ENCODE peak calls at places on chromosomes 3 and 15, in seven cellular contexts. O is uterus; M is GM23338; H is right cardiac atrium; D is sigmoid colon; U is CD8-positive, alpha-beta memory T cell; N is fibroblast of lung. Q is an unnamed sample.

GRCh38 chr15:65275728-65276126 is 11.0 kb downstream of the PARP16 start:
- DNase-seq in O (no peak), M (no peak), H (no peak), D (no peak), U (no peak), N (peak), Q (no peak)

GRCh38 chr15:78056714-78057269 is 20.7 kb downstream of the TBC1D2B start:
- DNase-seq in O (no peak), M (no peak), H (no peak), D (no peak), U (no peak), N (peak), Q (no peak)

GRCh38 chr15:67305506-67305905 is 50.9 kb downstream of the IQCH start:
- DNase-seq in O (no peak), M (no peak), H (no peak), D (no peak), U (no peak), N (no peak), Q (no peak)

GRCh38 chr15:49196856-49197255 is 26.8 kb downstream of the GALK2 start:
- DNase-seq in O (no peak), M (no peak), H (no peak), D (no peak), U (no peak), N (no peak), Q (no peak)

GRCh38 chr15:44195151-44195740 is at the start of gene FRMD5:
- DNase-seq in O (peak), M (peak), H (peak), D (peak), U (peak), N (peak), Q (peak)

GRCh38 chr3:182606905-182607504 is 186.3 kb upstream of the ATP11B start:
- DNase-seq in O (no peak), M (no peak), H (no peak), D (no peak), U (no peak), N (no peak), Q (no peak)

GRCh38 chr3:142276780-142277179 is 51.4 kb upstream of the GK5 start:
- DNase-seq in O (no peak), M (no peak), H (peak), D (no peak), U (no peak), N (peak), Q (no peak)

GRCh38 chr3:9135930-9136525 is 113.4 kb downstream of the SRGAP3 start:
- DNase-seq in O (no peak), M (peak), H (peak), D (no peak), U (no peak), N (no peak), Q (peak)

GRCh38 chr15:44033894-44034293 is 161.2 kb downstream of the FRMD5 start:
- DNase-seq in O (no peak), M (no peak), H (no peak), D (no peak), U (no peak), N (peak), Q (no peak)

GRCh38 chr3:16338999-16339398 is 74.0 kb downstream of the OXNAD1 start:
- DNase-seq in O (no peak), M (no peak), H (no peak), D (no peak), U (no peak), N (peak), Q (no peak)

GRCh38 chr3:130967281-130967680 is 59.3 kb downstream of the ASTE1 start:
- DNase-seq in O (no peak), M (no peak), H (no peak), D (no peak), U (no peak), N (no peak), Q (no peak)

GRCh38 chr3:120450914-120451669 is at the start of gene FSTL1:
- DNase-seq in O (peak), M (peak), H (peak), D (peak), U (no peak), N (peak), Q (peak)

GRCh38 chr3:99637381-99638111 is 848 bp upstream of the COL8A1 start:
- DNase-seq in O (peak), M (peak), H (peak), D (no peak), U (no peak), N (peak), Q (no peak)

GRCh38 chr3:62144482-62144881 is 228.9 kb downstream of the FEZF2 start:
- DNase-seq in O (no peak), M (no peak), H (no peak), D (no peak), U (no peak), N (no peak), Q (no peak)

GRCh38 chr3:16887130-16887529 is 2.4 kb downstream of the PLCL2 start:
- DNase-seq in O (no peak), M (no peak), H (no peak), D (no peak), U (no peak), N (no peak), Q (no peak)

GRCh38 chr3:88150371-88150770 is 612 bp downstream of the C3orf38 start:
- DNase-seq in O (no peak), M (no peak), H (no peak), D (no peak), U (peak), N (peak), Q (no peak)

GRCh38 chr3:97821413-97821809 is 400 bp upstream of the CRYBG3 start:
- DNase-seq in O (no peak), M (peak), H (peak), D (peak), U (no peak), N (peak), Q (peak)

GRCh38 chr3:25507811-25508210 is 79.7 kb downstream of the RARB start:
- DNase-seq in O (no peak), M (no peak), H (no peak), D (no peak), U (no peak), N (no peak), Q (no peak)

GRCh38 chr3:188351648-188352047 is 197.7 kb downstream of the LPP start:
- DNase-seq in O (no peak), M (no peak), H (no peak), D (no peak), U (no peak), N (no peak), Q (no peak)

GRCh38 chr15:67882487-67883227 is 42.8 kb upstream of the RNU6-1 start:
- DNase-seq in O (no peak), M (no peak), H (no peak), D (no peak), U (peak), N (no peak), Q (no peak)

GRCh38 chr15:48352474-48353072 is 21.3 kb downstream of the DUT start:
- DNase-seq in O (peak), M (peak), H (peak), D (peak), U (peak), N (peak), Q (peak)

GRCh38 chr3:13266651-13267347 is 153.3 kb downstream of the NUP210 start:
- DNase-seq in O (no peak), M (no peak), H (no peak), D (no peak), U (no peak), N (no peak), Q (peak)

GRCh38 chr3:14166877-14167605 is 11.4 kb downstream of the XPC start:
- DNase-seq in O (no peak), M (no peak), H (no peak), D (no peak), U (no peak), N (no peak), Q (no peak)

GRCh38 chr3:21620511-21621395 is 130.3 kb downstream of the ZNF385D start:
- DNase-seq in O (no peak), M (no peak), H (no peak), D (no peak), U (no peak), N (peak), Q (no peak)

GRCh38 chr3:134326760-134327593 is 47.3 kb downstream of the AMOTL2 start:
- DNase-seq in O (peak), M (peak), H (peak), D (peak), U (no peak), N (peak), Q (peak)

GRCh38 chr3:87350367-87351199 is 74.2 kb upstream of the POU1F1 start:
- DNase-seq in O (no peak), M (peak), H (no peak), D (no peak), U (peak), N (peak), Q (no peak)

GRCh38 chr15:94804613-94805012 is 573.3 kb downstream of the MCTP2 start:
- DNase-seq in O (no peak), M (no peak), H (no peak), D (no peak), U (no peak), N (no peak), Q (no peak)

DNA sequence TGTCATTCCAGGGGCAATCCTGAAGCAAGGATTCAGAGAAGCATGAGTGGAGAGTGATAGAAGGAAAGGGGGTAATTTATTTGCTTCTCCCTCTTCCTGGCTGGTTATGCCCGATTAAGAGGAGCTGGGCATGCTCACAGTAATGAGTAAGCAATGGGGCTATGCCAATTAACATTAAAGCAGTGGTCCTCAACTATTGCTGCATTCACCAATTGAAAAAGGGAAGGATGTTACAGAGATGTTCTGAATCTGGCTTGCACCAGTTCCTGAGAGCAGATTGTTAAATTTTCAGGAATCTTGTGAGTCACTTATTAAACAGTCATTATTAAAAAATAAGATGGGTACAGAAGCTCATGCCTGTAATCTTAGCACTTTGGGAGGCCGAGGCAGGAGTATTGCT is 85.9 kb upstream of the ZBTB20 start:
- DNase-seq in O (no peak), M (no peak), H (no peak), D (no peak), U (no peak), N (peak), Q (no peak)
- H3K27ac ChIP-seq in O (no peak), M (no peak), H (no peak), D (no peak), U (no peak), N (no peak), Q (no peak)

DNA sequence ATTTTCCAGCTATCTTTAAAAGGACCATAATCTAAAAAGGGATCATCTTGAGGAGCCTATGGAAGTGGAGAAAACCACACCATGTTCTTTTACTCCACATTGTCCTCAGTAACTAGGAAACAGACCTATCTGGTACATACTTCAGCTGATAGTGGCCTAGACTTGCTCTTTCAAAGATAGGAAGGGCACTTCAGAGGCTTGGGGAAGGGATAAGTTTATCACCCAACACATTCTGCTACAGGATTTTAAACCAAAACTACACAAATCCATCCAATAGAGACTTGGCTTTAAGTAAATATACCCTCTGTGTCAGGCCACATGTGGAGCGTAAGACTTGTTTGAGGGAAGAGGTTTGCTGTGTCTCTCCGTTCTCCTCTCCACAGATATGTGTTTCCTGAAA is 35.4 kb downstream of the CP start:
- DNase-seq in O (no peak), M (no peak), H (no peak), D (no peak), U (no peak), N (no peak), Q (no peak)
- H3K27ac ChIP-seq in O (no peak), M (no peak), H (no peak), D (no peak), U (no peak), N (no peak), Q (no peak)

GRCh38 chr3:149816326-149816725 is 3.3 kb downstream of the RNF13 start:
- DNase-seq in O (no peak), M (no peak), H (no peak), D (no peak), U (no peak), N (no peak), Q (no peak)
- H3K27ac ChIP-seq in O (no peak), M (no peak), H (no peak), D (peak), U (no peak), N (no peak), Q (no peak)

DNA sequence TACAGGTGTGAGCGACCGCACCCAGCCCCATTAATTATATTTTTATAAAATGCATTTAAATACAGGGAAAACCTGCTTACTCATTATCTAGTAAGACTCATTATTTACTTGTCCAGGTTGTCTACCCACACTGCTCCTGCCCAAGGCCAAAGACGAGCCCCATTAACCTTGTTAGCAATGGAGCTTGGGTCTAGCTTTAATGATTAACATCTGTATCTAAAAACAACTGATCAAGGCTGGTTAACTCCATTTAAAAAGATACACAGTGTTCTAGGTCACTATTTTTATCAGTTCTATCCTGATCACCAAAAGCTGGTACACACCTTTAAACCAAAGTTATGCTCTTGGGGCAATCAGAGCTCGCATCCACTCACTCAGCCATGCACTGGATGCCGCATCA is 10.4 kb upstream of the NCKIPSD start:
- DNase-seq in O (no peak), M (no peak), H (no peak), D (no peak), U (no peak), N (no peak), Q (no peak)
- H3K27ac ChIP-seq in O (peak), M (peak), H (no peak), D (peak), U (no peak), N (no peak), Q (no peak)

DNA sequence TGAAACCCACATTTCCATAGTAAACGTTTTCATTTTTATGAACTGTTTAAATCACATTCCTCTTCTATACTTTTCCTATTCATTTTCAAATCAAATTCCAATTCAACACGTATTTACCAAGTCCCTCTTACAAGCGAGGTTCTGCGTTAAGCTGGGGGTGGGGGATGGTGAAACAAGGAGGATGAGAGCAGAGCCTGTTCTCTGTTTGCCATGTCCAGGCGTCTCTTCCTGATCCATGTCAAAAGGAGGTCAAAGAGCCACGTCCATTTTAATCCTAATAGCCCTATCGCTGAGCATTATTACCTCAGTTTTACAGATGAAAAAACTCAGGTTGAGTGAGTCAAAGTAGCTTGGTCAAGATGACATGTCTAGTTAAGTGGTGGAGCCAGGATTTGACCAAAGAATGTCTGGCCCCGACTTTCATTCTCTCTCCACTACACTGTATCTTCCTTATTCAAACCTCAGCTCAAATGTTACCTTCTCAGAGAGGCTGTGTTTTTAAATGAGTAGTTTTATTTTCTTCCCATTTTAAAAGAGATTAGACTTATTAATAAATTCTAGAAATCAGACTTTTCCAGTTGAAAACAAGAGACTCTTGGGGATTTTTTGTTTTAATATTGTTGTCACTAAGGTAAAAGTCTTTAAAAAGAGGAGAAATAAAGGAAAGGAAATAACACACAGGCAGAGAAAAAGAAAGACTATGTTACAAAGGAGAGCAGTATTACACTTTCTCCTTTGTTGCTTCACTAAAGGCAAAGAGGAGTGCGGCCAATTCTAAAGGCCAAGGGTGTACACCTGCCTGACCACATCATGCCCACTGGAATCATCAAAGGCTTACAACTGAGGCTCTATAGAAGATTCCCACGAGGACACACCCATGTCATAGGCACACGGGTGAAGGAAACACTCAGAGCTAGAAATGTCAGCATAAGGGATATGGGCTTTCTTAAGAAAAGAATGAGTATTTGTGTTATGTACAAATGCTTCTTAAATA is 42.4 kb downstream of the MYO5A start:
- DNase-seq in O (no peak), M (peak), H (no peak), D (no peak), U (no peak), N (peak), Q (no peak)
- H3K27ac ChIP-seq in O (no peak), M (peak), H (no peak), D (no peak), U (no peak), N (no peak), Q (no peak)

DNA sequence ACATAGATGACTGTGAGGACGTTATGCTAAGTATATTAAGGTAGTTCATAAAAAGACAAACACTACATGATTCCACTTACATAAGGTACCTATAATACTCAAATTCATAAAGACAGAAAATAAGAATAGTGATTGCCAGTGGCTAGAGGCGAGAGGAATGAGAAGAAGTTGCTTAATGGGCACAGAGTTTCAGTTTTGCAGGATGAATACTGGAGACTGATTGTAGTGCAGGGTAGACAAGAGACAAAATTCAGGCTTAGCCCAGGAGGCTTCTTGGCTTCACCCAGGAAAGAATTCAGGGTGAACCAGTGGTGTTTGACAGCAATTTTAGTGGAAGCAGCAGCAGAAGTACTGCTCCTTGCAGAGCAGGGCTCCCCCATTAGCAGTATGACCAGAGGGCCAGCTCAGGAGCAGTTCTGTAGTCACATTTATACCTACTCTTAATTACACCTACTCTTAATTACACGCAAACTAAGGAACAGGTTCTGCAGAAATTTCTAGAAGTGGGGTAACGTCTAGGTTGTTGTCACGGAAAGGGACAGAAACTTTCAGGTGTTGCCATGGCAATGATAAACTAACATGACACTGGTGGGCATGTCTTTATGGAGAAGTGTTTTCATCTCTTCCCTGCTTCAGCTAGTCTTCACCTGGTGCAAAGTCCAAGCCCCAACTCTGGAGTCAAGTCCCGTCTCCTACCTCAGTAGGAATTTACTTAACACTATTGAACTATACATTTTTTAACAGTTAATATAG is 55.2 kb downstream of the TBL1XR1 start:
- DNase-seq in O (no peak), M (no peak), H (no peak), D (no peak), U (peak), N (no peak), Q (no peak)
- H3K27ac ChIP-seq in O (no peak), M (no peak), H (no peak), D (no peak), U (peak), N (no peak), Q (no peak)

DNA sequence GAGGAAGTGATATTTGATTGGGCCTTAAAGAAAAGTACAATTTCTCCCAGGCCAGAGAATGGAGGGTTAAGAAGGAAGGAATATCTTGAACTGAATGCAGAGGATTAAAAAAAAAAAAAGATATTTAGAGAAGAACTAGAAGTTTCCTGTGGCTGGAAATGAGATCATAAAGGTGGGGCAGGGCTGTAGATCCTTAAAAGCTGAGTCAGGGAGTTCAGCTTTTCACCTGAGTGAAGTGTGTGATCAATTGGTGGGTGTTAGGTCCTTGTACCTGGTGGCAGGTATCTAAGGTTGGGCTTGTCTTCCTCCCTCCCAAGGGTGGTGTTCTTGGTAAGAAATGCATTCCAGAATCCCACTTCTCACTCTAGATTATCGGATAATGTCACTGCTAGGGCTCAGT is 11.8 kb downstream of the CEMIP start:
- DNase-seq in O (no peak), M (no peak), H (no peak), D (no peak), U (no peak), N (no peak), Q (no peak)
- H3K27ac ChIP-seq in O (no peak), M (no peak), H (no peak), D (no peak), U (no peak), N (no peak), Q (no peak)

DNA sequence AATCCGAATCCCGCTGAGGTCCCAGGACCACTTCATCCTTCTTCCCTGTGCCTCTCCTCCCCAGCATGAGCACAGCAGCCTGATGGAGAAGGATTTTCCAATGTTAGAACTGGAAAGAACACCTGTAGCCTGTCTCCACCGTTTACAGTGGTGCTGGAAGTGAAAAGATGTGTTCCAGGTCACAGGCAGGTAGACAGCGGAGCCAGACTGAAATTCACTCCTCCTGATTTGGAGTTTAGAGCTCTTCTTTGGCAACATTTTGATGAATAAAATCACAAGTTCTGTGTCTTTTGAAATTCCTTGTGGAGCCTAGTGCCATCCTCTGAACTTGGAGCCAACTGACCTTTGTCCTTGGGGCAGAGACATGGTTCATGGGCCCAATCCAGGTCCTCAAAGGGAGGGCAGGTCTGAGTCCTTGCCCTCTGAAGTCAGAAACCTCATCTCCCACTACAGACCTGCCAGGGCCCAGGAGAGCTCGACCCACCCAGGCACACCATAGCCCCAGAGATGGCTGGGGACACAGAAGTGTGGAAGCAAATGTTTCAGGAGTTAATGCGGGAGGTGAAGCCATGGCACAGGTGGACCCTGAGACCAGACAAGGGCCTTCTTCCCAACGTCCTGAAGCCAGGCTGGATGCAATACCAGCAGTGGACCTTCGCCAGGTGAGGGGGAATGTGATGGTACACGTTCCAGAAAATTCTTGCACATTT is at the start of gene RTP3:
- DNase-seq in O (no peak), M (no peak), H (no peak), D (no peak), U (no peak), N (no peak), Q (no peak)
- H3K27ac ChIP-seq in O (no peak), M (no peak), H (no peak), D (no peak), U (no peak), N (no peak), Q (no peak)

Q was measured in psoas muscle.